ENCODE peak calls at places on chromosomes 12 and 14, in eight cellular contexts. P, E, B, U, M, I, N and J are unnamed samples.

GRCh38 chr12:11508699-11509098 is 113.3 kb upstream of the PRB2 start:
- DNase-seq in P (no peak), E (no peak), B (no peak), U (no peak), M (no peak), I (no peak), N (no peak), J (no peak)

GRCh38 chr12:32757159-32757556 is 1.5 kb upstream of the YARS2 start:
- DNase-seq in P (no peak), E (no peak), B (no peak), U (no peak), M (no peak), I (no peak), N (no peak), J (no peak)

GRCh38 chr14:104687601-104688504 is 1.6 kb upstream of the INF2 start:
- DNase-seq in P (peak; percentile 55), E (peak; percentile 97), B (peak; percentile 63), U (peak; percentile 89), M (no peak), I (no peak), N (no peak), J (no peak)

GRCh38 chr14:86296173-86296572 is 766.2 kb downstream of the FLRT2 start:
- DNase-seq in P (peak; percentile 70), E (no peak), B (peak; percentile 91), U (no peak), M (no peak), I (no peak), N (no peak), J (no peak)

GRCh38 chr14:54106802-54107377 is 150.3 kb upstream of the BMP4 start:
- DNase-seq in P (no peak), E (no peak), B (peak; percentile 68), U (no peak), M (no peak), I (peak; percentile 21), N (no peak), J (no peak)

GRCh38 chr12:114691196-114691595 is 7.2 kb upstream of the TBX3 start:
- DNase-seq in P (peak; percentile 54), E (no peak), B (no peak), U (no peak), M (no peak), I (no peak), N (no peak), J (no peak)

GRCh38 chr14:76227450-76228050 is 75.8 kb downstream of the GPATCH2L start:
- DNase-seq in P (peak; percentile 54), E (no peak), B (no peak), U (no peak), M (no peak), I (no peak), N (no peak), J (no peak)

GRCh38 chr14:72844528-72844927 is 49.4 kb downstream of the DPF3 start:
- DNase-seq in P (no peak), E (no peak), B (no peak), U (no peak), M (no peak), I (no peak), N (no peak), J (no peak)

GRCh38 chr12:104656383-104656782 is 199.6 kb downstream of the CHST11 start:
- DNase-seq in P (no peak), E (no peak), B (no peak), U (peak; percentile 50), M (no peak), I (no peak), N (no peak), J (no peak)

GRCh38 chr14:21987937-21988336 is 314.3 kb upstream of the OR4E1 start:
- DNase-seq in P (peak; percentile 26), E (peak; percentile 36), B (peak; percentile 10), U (no peak), M (no peak), I (peak; percentile 39), N (no peak), J (no peak)

GRCh38 chr12:106138646-106139421 is at the start of gene NUAK1:
- DNase-seq in P (peak; percentile 33), E (peak; percentile 66), B (peak; percentile 44), U (peak; percentile 90), M (peak; percentile 63), I (peak; percentile 88), N (no peak), J (no peak)

GRCh38 chr14:97641827-97642226 is 844.6 kb downstream of the VRK1 start:
- DNase-seq in P (no peak), E (no peak), B (no peak), U (no peak), M (no peak), I (no peak), N (no peak), J (no peak)

GRCh38 chr14:20775043-20775442 is 6.0 kb upstream of the RNASE6 start:
- DNase-seq in P (no peak), E (no peak), B (no peak), U (no peak), M (no peak), I (no peak), N (no peak), J (no peak)

GRCh38 chr12:65217127-65217526 is 47.7 kb downstream of the LEMD3 start:
- DNase-seq in P (peak; percentile 8), E (no peak), B (no peak), U (no peak), M (no peak), I (no peak), N (no peak), J (no peak)

GRCh38 chr12:13223176-13223806 is 26.8 kb downstream of the EMP1 start:
- DNase-seq in P (peak; percentile 85), E (peak; percentile 76), B (no peak), U (no peak), M (no peak), I (no peak), N (no peak), J (no peak)

GRCh38 chr14:91606851-91607250 is 96.7 kb upstream of the PPP4R3A start:
- DNase-seq in P (no peak), E (no peak), B (no peak), U (no peak), M (no peak), I (no peak), N (no peak), J (no peak)

GRCh38 chr14:86430807-86431206 is 900.9 kb downstream of the FLRT2 start:
- DNase-seq in P (peak; percentile 2), E (no peak), B (peak; percentile 27), U (no peak), M (no peak), I (no peak), N (no peak), J (no peak)

GRCh38 chr14:101926085-101926484 is 38.3 kb upstream of the DYNC1H1 start:
- DNase-seq in P (no peak), E (no peak), B (no peak), U (peak; percentile 60), M (no peak), I (no peak), N (no peak), J (no peak)

GRCh38 chr12:14810167-14810952 is 3.6 kb downstream of the SMCO3 start:
- DNase-seq in P (no peak), E (no peak), B (no peak), U (no peak), M (no peak), I (no peak), N (no peak), J (no peak)

GRCh38 chr12:30926243-30927209 is at the start of gene TSPAN11:
- DNase-seq in P (peak; percentile 31), E (no peak), B (no peak), U (no peak), M (no peak), I (peak; percentile 80), N (no peak), J (no peak)

GRCh38 chr12:131929530-131930456 is 717 bp downstream of the PUS1 start:
- DNase-seq in P (no peak), E (peak; percentile 50), B (no peak), U (no peak), M (no peak), I (no peak), N (no peak), J (peak; percentile 24)

GRCh38 chr12:120951-121350 is 54.4 kb downstream of the IQSEC3 start:
- DNase-seq in P (no peak), E (no peak), B (no peak), U (no peak), M (no peak), I (no peak), N (no peak), J (no peak)

GRCh38 chr12:19248929-19249602 is 119.5 kb downstream of the PLEKHA5 start:
- DNase-seq in P (peak; percentile 75), E (no peak), B (no peak), U (no peak), M (no peak), I (no peak), N (no peak), J (no peak)

GRCh38 chr14:34987180-34987579 is 4.4 kb downstream of the SRP54 start:
- DNase-seq in P (no peak), E (no peak), B (no peak), U (no peak), M (no peak), I (no peak), N (no peak), J (no peak)

GRCh38 chr12:128792881-128793280 is 30.9 kb downstream of the SLC15A4 start:
- DNase-seq in P (no peak), E (no peak), B (no peak), U (no peak), M (no peak), I (no peak), N (no peak), J (no peak)

GRCh38 chr12:96892104-96892503 is 15.0 kb upstream of the NEDD1 start:
- DNase-seq in P (no peak), E (no peak), B (no peak), U (no peak), M (no peak), I (no peak), N (no peak), J (no peak)

GRCh38 chr14:65958664-65959562 is 527.3 kb upstream of the CCDC196 start:
- DNase-seq in P (peak; percentile 44), E (peak; percentile 41), B (peak; percentile 51), U (no peak), M (no peak), I (peak; percentile 42), N (no peak), J (no peak)

GRCh38 chr12:57455374-57456144 is 452 bp downstream of the INHBE start:
- DNase-seq in P (no peak), E (no peak), B (no peak), U (no peak), M (no peak), I (no peak), N (no peak), J (no peak)

GRCh38 chr12:39235990-39236767 is 206.7 kb downstream of the KIF21A start:
- DNase-seq in P (peak; percentile 6), E (no peak), B (no peak), U (no peak), M (no peak), I (no peak), N (no peak), J (no peak)

GRCh38 chr14:54529811-54530210 is 20.1 kb downstream of the CGRRF1 start:
- DNase-seq in P (peak; percentile 39), E (no peak), B (no peak), U (no peak), M (no peak), I (no peak), N (no peak), J (no peak)

GRCh38 chr12:124761876-124762275 is 101.8 kb downstream of the SCARB1 start:
- DNase-seq in P (no peak), E (no peak), B (no peak), U (no peak), M (no peak), I (no peak), N (no peak), J (no peak)

GRCh38 chr12:2624543-2625266 is 170.1 kb upstream of the FKBP4 start:
- DNase-seq in P (peak; percentile 23), E (no peak), B (peak; percentile 17), U (no peak), M (no peak), I (peak; percentile 36), N (no peak), J (no peak)

GRCh38 chr14:77139540-77140342 is 1.9 kb downstream of the ZDHHC22 start:
- DNase-seq in P (no peak), E (peak; percentile 89), B (peak; percentile 54), U (no peak), M (no peak), I (peak; percentile 60), N (no peak), J (peak; percentile 15)

GRCh38 chr14:65230287-65230728 is 128.0 kb upstream of the MAX start:
- DNase-seq in P (no peak), E (no peak), B (no peak), U (no peak), M (peak; percentile 20), I (no peak), N (no peak), J (no peak)